ENCODE peak calls at places on chromosome 6, in six cellular contexts. U, T, Z, S, Q and K are unnamed samples.

GRCh38 chr6:169859978-169860703 is 108.7 kb downstream of the ERMARD start:
- DNase-seq in T (no peak), Q (peak), U (no peak), S (no peak), Z (no peak), K (no peak)

GRCh38 chr6:38400101-38400500 is 239.6 kb downstream of the BTBD9 start:
- DNase-seq in U (no peak), S (no peak), Z (no peak), T (no peak), Q (no peak), K (no peak)

GRCh38 chr6:108119212-108120141 is 44.9 kb upstream of the OSTM1 start:
- DNase-seq in T (no peak), U (no peak), Q (peak), Z (no peak), S (no peak), K (no peak)

GRCh38 chr6:121896771-121897170 is 461.3 kb downstream of the GJA1 start:
- DNase-seq in T (no peak), U (no peak), Q (no peak), Z (no peak), S (no peak), K (no peak)

GRCh38 chr6:157649311-157650260 is 173.5 kb upstream of the SNX9 start:
- DNase-seq in S (no peak), Z (no peak), U (no peak), T (no peak), Q (no peak), K (no peak)

GRCh38 chr6:104537185-104537584 is 322.5 kb downstream of the HACE1 start:
- DNase-seq in S (no peak), Q (no peak), U (no peak), T (no peak), Z (no peak), K (no peak)

GRCh38 chr6:49415358-49415757 is 47.7 kb downstream of the MMUT start:
- DNase-seq in U (no peak), S (no peak), T (no peak), Z (no peak), Q (no peak), K (no peak)

GRCh38 chr6:122069933-122070332 is 329.5 kb upstream of the HSF2 start:
- DNase-seq in T (no peak), U (no peak), Q (no peak), Z (no peak), S (no peak), K (no peak)

GRCh38 chr6:43386492-43386891 is 17.0 kb upstream of the ZNF318 start:
- DNase-seq in Q (no peak), S (no peak), U (peak), Z (no peak), T (no peak), K (peak)

GRCh38 chr6:42405025-42405424 is 46.7 kb downstream of the TRERF1 start:
- DNase-seq in Q (no peak), U (no peak), S (no peak), T (no peak), Z (no peak), K (no peak)

GRCh38 chr6:1407499-1407990 is 18.2 kb downstream of the FOXF2 start:
- DNase-seq in T (no peak), Z (no peak), U (no peak), S (no peak), Q (no peak), K (no peak)

GRCh38 chr6:90940812-90941481 is 354.1 kb upstream of the MAP3K7 start:
- DNase-seq in Z (peak), U (peak), T (peak), S (peak), Q (no peak), K (peak)

GRCh38 chr6:108748063-108748462 is 100.2 kb upstream of the ARMC2 start:
- DNase-seq in S (no peak), T (no peak), Q (no peak), Z (no peak), U (no peak), K (no peak)

GRCh38 chr6:130885392-130886192 is 58.4 kb downstream of the SMLR1 start:
- DNase-seq in Z (peak), Q (peak), S (peak), U (peak), T (peak), K (peak)

GRCh38 chr6:169589699-169590257 is 112.1 kb downstream of the WDR27 start:
- DNase-seq in Z (no peak), T (no peak), S (no peak), Q (no peak), U (no peak), K (no peak)

GRCh38 chr6:88165087-88165876 is 865 bp downstream of the CNR1 start:
- DNase-seq in Z (no peak), T (no peak), Q (no peak), U (no peak), S (no peak), K (no peak)

GRCh38 chr6:72413884-72414283 is 208.0 kb upstream of the KCNQ5 start:
- DNase-seq in U (peak), Z (no peak), Q (no peak), S (no peak), T (no peak), K (no peak)

GRCh38 chr6:151313060-151313459 is 73.3 kb downstream of the AKAP12 start:
- DNase-seq in Z (no peak), U (peak), T (no peak), S (no peak), Q (peak), K (no peak)

GRCh38 chr6:14280766-14281293 is 163.3 kb downstream of the CD83 start:
- DNase-seq in U (no peak), Z (no peak), T (no peak), Q (peak), S (peak), K (no peak)

GRCh38 chr6:32175322-32175710 is 568 bp downstream of the AGPAT1 start:
- DNase-seq in T (no peak), S (no peak), Q (no peak), Z (no peak), U (no peak), K (no peak)

GRCh38 chr6:117489003-117489402 is 6.5 kb downstream of the DCBLD1 start:
- DNase-seq in S (no peak), T (no peak), Q (no peak), Z (no peak), U (no peak), K (no peak)

GRCh38 chr6:134363323-134364039 is 45.6 kb upstream of the SGK1 start:
- DNase-seq in T (peak), U (no peak), Q (no peak), Z (no peak), S (no peak), K (no peak)

GRCh38 chr6:26333458-26334297 is 31.3 kb upstream of the BTN3A2 start:
- DNase-seq in U (no peak), T (no peak), S (no peak), Q (no peak), Z (no peak), K (no peak)

GRCh38 chr6:28747631-28748157 is 176.1 kb downstream of the TRIM27 start:
- DNase-seq in Z (no peak), S (peak), U (peak), T (peak), Q (peak), K (no peak)

GRCh38 chr6:27890351-27891299 is 21.6 kb downstream of the OR2B2 start:
- DNase-seq in T (peak), U (no peak), Q (peak), Z (peak), S (peak), K (peak)

GRCh38 chr6:43138267-43138666 is 32.8 kb upstream of the SRF start:
- DNase-seq in Z (no peak), U (no peak), Q (no peak), S (no peak), T (no peak), K (no peak)

GRCh38 chr6:56699066-56699654 is 56.5 kb upstream of the DST start:
- DNase-seq in T (no peak), S (no peak), Q (no peak), U (peak), Z (no peak), K (no peak)

GRCh38 chr6:36241728-36242127 is 28.1 kb upstream of the PNPLA1 start:
- DNase-seq in S (peak), T (no peak), Q (no peak), U (no peak), Z (peak), K (no peak)

DNA sequence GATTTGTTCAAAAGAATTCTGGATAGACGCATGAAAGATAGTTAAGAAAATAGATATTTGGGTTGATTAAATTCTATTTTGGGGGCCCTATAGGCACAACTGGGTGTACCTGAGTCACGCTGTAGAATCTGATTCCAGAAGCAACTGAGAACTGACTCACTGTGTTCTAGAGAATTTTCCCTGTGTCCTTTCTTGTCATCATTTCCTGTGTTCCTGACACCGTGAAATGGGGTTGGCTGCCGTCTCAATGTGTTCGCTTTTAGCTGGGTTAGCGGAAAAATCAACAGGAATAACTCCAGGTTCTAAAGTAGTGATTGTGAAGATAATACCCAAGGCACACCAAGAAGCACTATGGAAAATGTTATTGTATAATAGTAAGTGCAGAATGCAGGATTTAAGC is 5.0 kb downstream of the GCNT2 start:
- DNase-seq in S (no peak), Z (no peak), T (no peak), U (no peak), Q (no peak), K (no peak)
- TF ChIP-seq JUND in S (no peak), Z (no peak), T (no peak), U (no peak), Q (no peak), K (no peak)

GRCh38 chr6:16679050-16679449 is 82.2 kb downstream of the ATXN1 start:
- DNase-seq in T (no peak), S (no peak), Q (no peak), U (no peak), Z (no peak), K (no peak)
- TF ChIP-seq JUND in T (no peak), S (no peak), Q (no peak), U (no peak), Z (no peak), K (no peak)

GRCh38 chr6:53861543-53861942 is 66.7 kb downstream of the LRRC1 start:
- DNase-seq in T (no peak), Z (no peak), Q (no peak), S (no peak), U (no peak), K (no peak)

GRCh38 chr6:53858913-53859312 is 64.1 kb downstream of the LRRC1 start:
- DNase-seq in S (no peak), Z (no peak), U (no peak), T (no peak), Q (no peak), K (no peak)

GRCh38 chr6:53860511-53860910 is 65.7 kb downstream of the LRRC1 start:
- DNase-seq in T (no peak), U (no peak), Q (no peak), Z (no peak), S (no peak), K (no peak)

GRCh38 chr6:53866231-53866630 is 71.4 kb downstream of the LRRC1 start:
- DNase-seq in T (no peak), Q (no peak), U (no peak), Z (no peak), S (no peak), K (no peak)

GRCh38 chr6:53862517-53863457 is 68.0 kb downstream of the LRRC1 start:
- DNase-seq in Z (no peak), S (no peak), U (no peak), Q (no peak), T (no peak), K (peak)
- TF ChIP-seq JUND in Z (no peak), S (no peak), U (no peak), Q (no peak), T (no peak), K (no peak)

DNA sequence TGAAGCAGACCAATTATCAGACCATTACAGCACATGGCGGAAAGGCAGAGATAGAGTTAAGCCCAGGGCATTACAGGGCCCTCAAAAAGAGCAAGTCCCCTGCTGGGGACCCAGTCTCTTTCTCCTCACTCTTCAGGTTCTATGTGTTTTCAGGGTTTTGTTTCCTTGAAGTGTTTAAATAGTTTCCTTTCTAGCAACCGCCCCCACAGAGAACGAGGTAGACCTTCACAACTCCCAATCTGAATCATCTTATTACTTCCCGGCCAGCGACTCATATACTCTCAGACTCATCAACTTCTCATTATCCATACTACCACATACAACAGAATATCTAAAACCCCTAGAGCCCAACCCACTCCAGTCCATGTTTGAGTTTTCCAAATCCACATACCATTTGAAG is 526.6 kb upstream of the ARID1B start:
- DNase-seq in U (no peak), Z (no peak), T (no peak), S (no peak), Q (no peak), K (no peak)
- TF ChIP-seq JUND in U (no peak), Z (no peak), T (no peak), S (no peak), Q (no peak), K (no peak)

GRCh38 chr6:106569444-106569843 is 59.9 kb downstream of the RTN4IP1 start:
- DNase-seq in T (no peak), Q (no peak), S (no peak), U (no peak), Z (no peak), K (no peak)
- TF ChIP-seq JUND in T (no peak), Q (no peak), S (no peak), U (no peak), Z (no peak), K (no peak)

GRCh38 chr6:10518461-10519216 is 2.5 kb upstream of the GCNT2 start:
- DNase-seq in Z (no peak), Q (no peak), T (no peak), U (peak), S (peak), K (peak)

GRCh38 chr6:10520468-10520867 is 683 bp upstream of the GCNT2 start:
- DNase-seq in T (no peak), U (peak), Q (no peak), S (no peak), Z (no peak), K (peak)

GRCh38 chr6:10522929-10523573 is 1.9 kb downstream of the GCNT2 start:
- DNase-seq in T (no peak), Z (no peak), Q (peak), U (peak), S (no peak), K (no peak)

GRCh38 chr6:10516953-10517352 is 4.2 kb upstream of the GCNT2 start:
- DNase-seq in U (no peak), S (no peak), T (no peak), Q (no peak), Z (no peak), K (no peak)

GRCh38 chr6:10521104-10521808 is at the start of gene GCNT2:
- DNase-seq in T (no peak), Q (peak), S (no peak), Z (no peak), U (peak), K (peak)
- TF ChIP-seq JUND in T (no peak), Q (no peak), S (no peak), Z (no peak), U (no peak), K (no peak)

GRCh38 chr6:30781697-30782424 is 37.5 kb upstream of the IER3 start:
- DNase-seq in Z (peak), Q (no peak), T (peak), U (peak), S (peak), K (peak)
- TF ChIP-seq JUND in Z (no peak), Q (no peak), T (peak), U (peak), S (peak), K (peak)